ENCODE peak calls at places on chromosomes 4 and X, in seven cellular contexts. S is naive thymus-derived CD8-positive, alpha-beta T cell; N is HTR-8/SVneo; T is GM04504; Q is WERI-Rb-1; Y is aorta; G is islet precursor cell. J is an unnamed sample.

GRCh38 chr4:6008766-6009385 is 9.4 kb downstream of the C4orf50 start:
- DNase-seq in S (no peak), N (no peak), T (no peak), Q (no peak), Y (no peak), G (no peak), J (no peak)

GRCh38 chr4:2932951-2933565 is 30.1 kb downstream of the NOP14 start:
- DNase-seq in S (no peak), N (no peak), T (no peak), Q (no peak), Y (peak; percentile 74), G (peak; percentile 57), J (no peak)

GRCh38 chrX:16469870-16470269 is 180.1 kb upstream of the S100G start:
- DNase-seq in S (no peak), N (no peak), T (no peak), Q (no peak), Y (no peak), G (no peak), J (no peak)

GRCh38 chr4:3826247-3827172 is 60.3 kb downstream of the ADRA2C start:
- DNase-seq in S (no peak), N (no peak), T (no peak), Q (no peak), Y (no peak), G (no peak), J (no peak)

GRCh38 chr4:74758521-74758920 is 35.8 kb downstream of the BTC start:
- DNase-seq in S (no peak), N (no peak), T (no peak), Q (no peak), Y (no peak), G (no peak), J (no peak)

GRCh38 chr4:133969202-133969873 is 232.3 kb downstream of the PABPC4L start:
- DNase-seq in S (no peak), N (no peak), T (no peak), Q (no peak), Y (no peak), G (no peak), J (no peak)

GRCh38 chr4:144782345-144782744 is 136.4 kb downstream of the HHIP start:
- DNase-seq in S (no peak), N (no peak), T (no peak), Q (no peak), Y (no peak), G (no peak), J (no peak)

GRCh38 chr4:96887857-96888256 is 1048.0 kb downstream of the PDHA2 start:
- DNase-seq in S (no peak), N (no peak), T (no peak), Q (no peak), Y (no peak), G (peak; percentile 89), J (no peak)

GRCh38 chr4:15100994-15101695 is 98.9 kb downstream of the CPEB2 start:
- DNase-seq in S (no peak), N (no peak), T (no peak), Q (no peak), Y (no peak), G (no peak), J (no peak)

J was measured in pulmonary artery endothelial cell.